ENCODE peak calls at places on chromosomes 3 and 15, in five cellular contexts. M is activated CD8-positive, alpha-beta T cell treated with anti-CD3 and anti-CD28 coated beads for 36 hours; X is CD8-positive, alpha-beta memory T cell; Q is T-helper 17 cell; P is left ventricle myocardium inferior. S is an unnamed sample.
A peak's percentile ranks its signal among the peaks of the same experiment; 100 is the strongest.

GRCh38 chr15:80823995-80824394 is 44.8 kb downstream of the CEMIP start:
- DNase-seq in M (no peak), X (no peak), Q (no peak), P (no peak), S (no peak)

GRCh38 chr3:27666277-27666676 is 55.8 kb downstream of the EOMES start:
- DNase-seq in M (no peak), X (no peak), Q (no peak), P (no peak), S (no peak)

GRCh38 chr3:156751461-156752025 is 74.6 kb upstream of the LEKR1 start:
- DNase-seq in M (no peak), X (no peak), Q (no peak), P (peak; percentile 31), S (peak; percentile 93)

GRCh38 chr3:62032738-62033137 is 340.6 kb downstream of the FEZF2 start:
- DNase-seq in M (no peak), X (no peak), Q (no peak), P (no peak), S (no peak)

GRCh38 chr3:151085889-151086483 is 522 bp downstream of the MED12L start:
- DNase-seq in M (peak; percentile 27), X (peak; percentile 7), Q (no peak), P (no peak), S (peak; percentile 51)

GRCh38 chr15:70830615-70831014 is 23.3 kb downstream of the LARP6 start:
- DNase-seq in M (no peak), X (no peak), Q (no peak), P (no peak), S (no peak)

GRCh38 chr3:86578071-86578470 is 412.9 kb downstream of the VGLL3 start:
- DNase-seq in M (no peak), X (no peak), Q (no peak), P (no peak), S (no peak)

GRCh38 chr3:71900057-71900456 is 115.1 kb upstream of the PROK2 start:
- DNase-seq in M (no peak), X (no peak), Q (no peak), P (no peak), S (no peak)

GRCh38 chr3:154023148-154023547 is 98.0 kb upstream of the ARHGEF26 start:
- DNase-seq in M (no peak), X (no peak), Q (no peak), P (no peak), S (no peak)

GRCh38 chr15:90036806-90037509 is 35.8 kb downstream of the ZNF710 start:
- DNase-seq in M (no peak), X (no peak), Q (no peak), P (no peak), S (no peak)

GRCh38 chr3:57079221-57079831 is 18.9 kb downstream of the SPATA12 start:
- DNase-seq in M (peak; percentile 16), X (no peak), Q (no peak), P (peak; percentile 36), S (peak; percentile 88)

GRCh38 chr3:79056498-79056897 is 711.3 kb downstream of the ROBO1 start:
- DNase-seq in M (no peak), X (no peak), Q (no peak), P (no peak), S (no peak)

GRCh38 chr3:31054032-31054431 is 159.6 kb upstream of the GADL1 start:
- DNase-seq in M (no peak), X (no peak), Q (no peak), P (no peak), S (no peak)

GRCh38 chr15:101433396-101433795 is 56.1 kb downstream of the PCSK6 start:
- DNase-seq in M (no peak), X (no peak), Q (no peak), P (no peak), S (no peak)

GRCh38 chr3:53822331-53822741 is 23.9 kb downstream of the CHDH start:
- DNase-seq in M (no peak), X (no peak), Q (no peak), P (no peak), S (no peak)

GRCh38 chr15:40789999-40790398 is 16.9 kb upstream of the ZFYVE19 start:
- DNase-seq in M (no peak), X (no peak), Q (no peak), P (no peak), S (no peak)

GRCh38 chr3:143565943-143566342 is 282.3 kb downstream of the SLC9A9 start:
- DNase-seq in M (no peak), X (no peak), Q (no peak), P (no peak), S (no peak)

GRCh38 chr3:4744405-4745239 is 234.6 kb upstream of the BHLHE40 start:
- DNase-seq in M (no peak), X (no peak), Q (no peak), P (no peak), S (peak; percentile 29)

GRCh38 chr15:30963681-30964080 is 27.7 kb downstream of the MTMR10 start:
- DNase-seq in M (no peak), X (no peak), Q (no peak), P (no peak), S (no peak)

GRCh38 chr3:188948658-188949400 is 222.9 kb upstream of the TPRG1 start:
- DNase-seq in M (peak; percentile 19), X (no peak), Q (no peak), P (no peak), S (peak; percentile 54)

GRCh38 chr3:187051724-187052364 is 87.5 kb downstream of the RPL39L start:
- DNase-seq in M (no peak), X (no peak), Q (no peak), P (no peak), S (no peak)

GRCh38 chr3:14889188-14889587 is 58.2 kb upstream of the NR2C2 start:
- DNase-seq in M (no peak), X (no peak), Q (no peak), P (no peak), S (no peak)

S was measured in GM03348.